ENCODE peak calls at places on chromosomes 16 and 17, in nine cellular contexts. U is tibial nerve; W is mesothelial cell of epicardium; E is left lung; R is activated CD8-positive, alpha-beta T cell treated with anti-CD3 and anti-CD28 coated beads for 36 hours; N is ascending aorta; L is lung; F is GM20000; P is AG09319. X is an unnamed sample.

GRCh38 chr16:27235055-27235937 is 32.0 kb downstream of the KDM8 start:
- DNase-seq in R (peak; percentile 94), U (peak; percentile 76), F (peak; percentile 66), W (peak; percentile 52), N (peak; percentile 71), E (no peak), L (peak; percentile 81), P (peak; percentile 81), X (peak; percentile 75)

GRCh38 chr17:43418441-43419374 is 19.9 kb downstream of the ARL4D start:
- DNase-seq in P (peak; percentile 42), U (no peak), R (peak; percentile 23), F (no peak), E (no peak), W (no peak), L (no peak), N (no peak), X (peak; percentile 93)

GRCh38 chr16:54318941-54319340 is 32.4 kb upstream of the IRX3 start:
- DNase-seq in W (no peak), N (no peak), U (no peak), F (no peak), E (no peak), R (no peak), L (no peak), P (no peak), X (peak; percentile 47)

GRCh38 chr16:70152578-70153302 is 20.8 kb upstream of the CLEC18C start:
- DNase-seq in U (no peak), L (no peak), N (no peak), P (no peak), W (no peak), E (peak; percentile 79), R (no peak), F (peak; percentile 7), X (no peak)

GRCh38 chr16:14427371-14427948 is 202.6 kb downstream of the PARN start:
- DNase-seq in W (no peak), E (no peak), P (no peak), U (no peak), L (no peak), F (no peak), N (no peak), R (no peak), X (no peak)

GRCh38 chr16:82636485-82636884 is 9.7 kb downstream of the CDH13 start:
- DNase-seq in R (no peak), L (no peak), W (no peak), U (no peak), N (no peak), E (no peak), F (no peak), P (no peak), X (no peak)

GRCh38 chr17:13393841-13394710 is 207.7 kb downstream of the HS3ST3A1 start:
- DNase-seq in P (peak; percentile 71), R (no peak), U (no peak), F (no peak), E (no peak), W (no peak), L (no peak), N (no peak), X (peak; percentile 64)

GRCh38 chr16:81730090-81731051 is 48.7 kb upstream of the PLCG2 start:
- DNase-seq in U (peak; percentile 70), L (peak; percentile 85), N (no peak), E (peak; percentile 95), W (peak; percentile 86), R (peak; percentile 67), P (no peak), F (peak; percentile 74), X (peak; percentile 39)

GRCh38 chr17:21089933-21090888 is 36.6 kb upstream of the DHRS7B start:
- DNase-seq in U (no peak), L (no peak), W (no peak), F (peak; percentile 70), R (no peak), N (no peak), P (no peak), E (no peak), X (no peak)

GRCh38 chr17:64499805-64500486 is 3.1 kb upstream of the POLG2 start:
- DNase-seq in W (no peak), L (no peak), U (no peak), F (no peak), N (no peak), R (no peak), E (no peak), P (no peak), X (no peak)

GRCh38 chr16:89445166-89445565 is 45.2 kb downstream of the ANKRD11 start:
- DNase-seq in W (no peak), U (no peak), N (no peak), F (no peak), L (no peak), E (no peak), P (no peak), R (no peak), X (no peak)

GRCh38 chr16:89444151-89444723 is 46.1 kb downstream of the ANKRD11 start:
- DNase-seq in F (no peak), U (no peak), W (no peak), E (no peak), R (no peak), P (no peak), N (no peak), L (no peak), X (no peak)

GRCh38 chr16:89442588-89442987 is 47.8 kb downstream of the ANKRD11 start:
- DNase-seq in P (no peak), W (no peak), F (no peak), U (no peak), R (peak; percentile 46), N (no peak), E (no peak), L (no peak), X (no peak)

GRCh38 chr16:89443727-89444084 is 46.7 kb downstream of the ANKRD11 start:
- DNase-seq in W (no peak), F (no peak), R (no peak), P (no peak), E (no peak), U (no peak), N (no peak), L (no peak), X (no peak)

GRCh38 chr16:89442990-89443726 is 47.2 kb downstream of the ANKRD11 start:
- DNase-seq in L (peak; percentile 74), U (no peak), R (peak; percentile 35), N (no peak), P (peak; percentile 57), W (peak; percentile 76), F (no peak), E (no peak), X (peak; percentile 63)
- TF ChIP-seq CTCF in L (no peak), U (no peak), R (no peak), N (no peak), P (peak; percentile 15), W (no peak), F (no peak), E (no peak), X (no peak)

DNA sequence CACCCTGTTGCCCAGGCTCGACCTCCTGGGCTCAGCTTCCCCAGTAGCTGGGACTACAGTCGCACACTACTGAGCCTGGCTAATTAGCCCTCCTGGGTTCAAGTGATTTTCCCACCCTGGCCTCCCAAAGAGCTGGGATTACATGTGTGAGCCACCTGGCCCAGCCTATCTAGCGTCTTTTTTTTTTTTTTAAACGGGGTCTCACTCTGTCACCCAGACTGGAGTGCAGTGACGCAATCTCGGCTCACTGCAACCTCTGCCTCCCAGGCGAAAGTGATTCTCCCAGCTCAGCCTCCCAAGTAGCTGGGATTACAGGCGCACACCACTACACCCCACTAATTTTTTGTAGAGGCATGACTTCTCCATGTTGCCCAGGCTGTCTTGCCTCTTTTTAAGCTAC is 33.3 kb downstream of the GLG1 start:
- DNase-seq in W (no peak), N (no peak), U (no peak), R (no peak), P (no peak), L (no peak), F (no peak), E (no peak), X (no peak)
- TF ChIP-seq CTCF in W (no peak), N (no peak), U (no peak), R (no peak), P (no peak), L (no peak), F (no peak), E (no peak), X (no peak)

GRCh38 chr17:42025191-42025579 is 5.3 kb downstream of the NKIRAS2 start:
- DNase-seq in N (no peak), F (no peak), U (no peak), E (no peak), L (no peak), R (no peak), W (no peak), P (no peak), X (no peak)

GRCh38 chr17:42026821-42027539 is 7.1 kb downstream of the NKIRAS2 start:
- DNase-seq in E (no peak), N (no peak), U (no peak), L (no peak), P (no peak), F (peak; percentile 18), R (no peak), W (no peak), X (no peak)

GRCh38 chr17:42028791-42029127 is 8.9 kb downstream of the NKIRAS2 start:
- DNase-seq in R (no peak), F (no peak), W (no peak), L (no peak), N (no peak), U (no peak), E (no peak), P (no peak), X (no peak)

GRCh38 chr17:42027540-42027889 is 7.6 kb downstream of the NKIRAS2 start:
- DNase-seq in P (no peak), R (no peak), F (peak; percentile 14), L (no peak), E (no peak), U (no peak), W (no peak), N (no peak), X (no peak)

GRCh38 chr17:42027961-42028790 is 8.3 kb downstream of the NKIRAS2 start:
- DNase-seq in L (no peak), F (no peak), R (no peak), N (no peak), W (no peak), E (no peak), P (no peak), U (no peak), X (no peak)
- TF ChIP-seq CTCF in L (no peak), F (no peak), R (no peak), N (no peak), W (no peak), E (no peak), P (peak; percentile 4), U (no peak), X (peak; percentile 50)

GRCh38 chr16:50324345-50324744 is 44.4 kb downstream of the BRD7 start:
- DNase-seq in U (no peak), F (no peak), R (no peak), W (no peak), N (no peak), E (no peak), L (no peak), P (no peak), X (no peak)

GRCh38 chr16:50326264-50326663 is 42.5 kb downstream of the BRD7 start:
- DNase-seq in R (no peak), L (no peak), N (no peak), W (no peak), E (no peak), U (no peak), P (no peak), F (no peak), X (no peak)

GRCh38 chr16:50322333-50322732 is 46.5 kb downstream of the BRD7 start:
- DNase-seq in R (no peak), N (no peak), U (no peak), F (no peak), P (no peak), L (no peak), E (no peak), W (no peak), X (no peak)

GRCh38 chr16:50320310-50320709 is 48.5 kb downstream of the BRD7 start:
- DNase-seq in L (no peak), E (no peak), F (no peak), R (no peak), P (no peak), W (no peak), N (no peak), U (no peak), X (no peak)

GRCh38 chr16:50323335-50324011 is 45.3 kb downstream of the BRD7 start:
- DNase-seq in N (no peak), W (no peak), P (no peak), E (no peak), F (no peak), L (no peak), R (no peak), U (no peak), X (peak; percentile 60)
- TF ChIP-seq CTCF in N (no peak), W (no peak), P (peak; percentile 11), E (no peak), F (no peak), L (no peak), R (peak; percentile 20), U (no peak), X (peak; percentile 65)

X was measured in HFFc6.